ENCODE peak calls at places on chromosomes 4 and X, in nine cellular contexts. T, Q, K, D, X, J, V, R and M are unnamed samples.

GRCh38 chrX:109409181-109409580 is 72.7 kb downstream of the GUCY2F start:
- DNase-seq in T (no peak), Q (no peak), K (no peak), D (no peak), X (no peak), J (no peak), V (no peak), R (no peak), M (no peak)

GRCh38 chr4:5378002-5378401 is 326.7 kb downstream of the STK32B start:
- DNase-seq in T (no peak), Q (no peak), K (no peak), D (no peak), X (no peak), J (no peak), V (peak), R (no peak), M (peak)

GRCh38 chrX:49876750-49877149 is 2.5 kb upstream of the USP27X start:
- DNase-seq in T (no peak), Q (no peak), K (no peak), D (peak), X (no peak), J (peak), V (peak), R (no peak), M (peak)

GRCh38 chr4:54316139-54316538 is 87.0 kb downstream of the PDGFRA start:
- DNase-seq in T (no peak), Q (no peak), K (no peak), D (no peak), X (no peak), J (no peak), V (no peak), R (no peak), M (no peak)

GRCh38 chr4:47744253-47744652 is 93.6 kb downstream of the CORIN start:
- DNase-seq in T (no peak), Q (no peak), K (no peak), D (no peak), X (no peak), J (no peak), V (no peak), R (no peak), M (no peak)

GRCh38 chrX:9337056-9337455 is 127.8 kb upstream of the TBL1X start:
- DNase-seq in T (peak), Q (no peak), K (no peak), D (no peak), X (no peak), J (no peak), V (no peak), R (no peak), M (no peak)

GRCh38 chrX:115966920-115967319 is 203.6 kb upstream of the AGTR2 start:
- DNase-seq in T (no peak), Q (no peak), K (no peak), D (no peak), X (no peak), J (no peak), V (no peak), R (no peak), M (no peak)

GRCh38 chr4:113358784-113359183 is 309.3 kb downstream of the ANK2 start:
- DNase-seq in T (no peak), Q (no peak), K (no peak), D (peak), X (no peak), J (no peak), V (peak), R (no peak), M (no peak)

GRCh38 chr4:167021545-167022155 is 212.6 kb downstream of the SPOCK3 start:
- DNase-seq in T (peak), Q (no peak), K (peak), D (peak), X (no peak), J (no peak), V (peak), R (no peak), M (peak)

GRCh38 chrX:20531667-20532066 is 265.0 kb upstream of the RPS6KA3 start:
- DNase-seq in T (no peak), Q (no peak), K (no peak), D (no peak), X (no peak), J (no peak), V (no peak), R (no peak), M (no peak)

GRCh38 chr4:10590896-10591295 is 93.7 kb downstream of the CLNK start:
- DNase-seq in T (peak), Q (no peak), K (no peak), D (no peak), X (no peak), J (no peak), V (no peak), R (no peak), M (no peak)

GRCh38 chr4:6110681-6111353 is 89.5 kb downstream of the JAKMIP1 start:
- DNase-seq in T (no peak), Q (no peak), K (no peak), D (no peak), X (no peak), J (no peak), V (no peak), R (no peak), M (no peak)

GRCh38 chr4:79492148-79492547 is 84.1 kb upstream of the GK2 start:
- DNase-seq in T (no peak), Q (no peak), K (no peak), D (no peak), X (no peak), J (no peak), V (no peak), R (no peak), M (no peak)

GRCh38 chr4:63637270-63637669 is 772.0 kb downstream of the TECRL start:
- DNase-seq in T (no peak), Q (no peak), K (no peak), D (no peak), X (no peak), J (no peak), V (no peak), R (no peak), M (no peak)

GRCh38 chrX:50067435-50068292 is 133.1 kb downstream of the AKAP4 start:
- DNase-seq in T (peak), Q (no peak), K (no peak), D (no peak), X (no peak), J (no peak), V (peak), R (no peak), M (peak)

GRCh38 chr4:15234585-15235126 is 193.2 kb upstream of the C1QTNF7 start:
- DNase-seq in T (peak), Q (no peak), K (no peak), D (no peak), X (peak), J (no peak), V (no peak), R (no peak), M (no peak)

GRCh38 chr4:155974957-155975356 is 21.3 kb upstream of the CTSO start:
- DNase-seq in T (no peak), Q (no peak), K (no peak), D (no peak), X (no peak), J (no peak), V (no peak), R (no peak), M (no peak)

GRCh38 chr4:147842573-147842972 is 110.7 kb downstream of the ARHGAP10 start:
- DNase-seq in T (no peak), Q (no peak), K (no peak), D (no peak), X (no peak), J (no peak), V (no peak), R (no peak), M (no peak)

GRCh38 chrX:46226422-46226821 is 318.8 kb downstream of the ZNF674 start:
- DNase-seq in T (no peak), Q (no peak), K (no peak), D (no peak), X (no peak), J (no peak), V (no peak), R (no peak), M (no peak)

GRCh38 chrX:12950851-12951589 is 23.9 kb upstream of the TMSB4X start:
- DNase-seq in T (no peak), Q (peak), K (peak), D (peak), X (no peak), J (peak), V (peak), R (no peak), M (peak)